ENCODE peak calls at places on chromosomes 12 and 14, in seven cellular contexts. J, B, O, X, V, N and A are unnamed samples.

GRCh38 chr14:97697772-97698171 is 900.6 kb downstream of the VRK1 start:
- DNase-seq in J (no peak), B (no peak), O (peak), X (no peak), V (no peak), N (no peak), A (peak)

GRCh38 chr14:92449404-92449975 is 64.1 kb upstream of the RIN3 start:
- DNase-seq in J (no peak), B (no peak), O (no peak), X (no peak), V (no peak), N (no peak), A (no peak)

GRCh38 chr12:99984271-99985128 is at the start of gene ANKS1B:
- DNase-seq in J (peak), B (peak), O (no peak), X (peak), V (peak), N (peak), A (peak)

GRCh38 chr12:96234591-96235496 is 40.7 kb downstream of the ELK3 start:
- DNase-seq in J (no peak), B (no peak), O (no peak), X (no peak), V (no peak), N (no peak), A (no peak)

GRCh38 chr14:52338282-52338681 is 24.2 kb downstream of the PTGER2 start:
- DNase-seq in J (no peak), B (no peak), O (no peak), X (no peak), V (no peak), N (no peak), A (peak)

GRCh38 chr12:64992641-64993040 is 128.5 kb downstream of the WIF1 start:
- DNase-seq in J (no peak), B (no peak), O (no peak), X (no peak), V (no peak), N (no peak), A (no peak)

GRCh38 chr12:22700126-22700525 is 75.2 kb downstream of the ETNK1 start:
- DNase-seq in J (no peak), B (no peak), O (no peak), X (no peak), V (no peak), N (no peak), A (no peak)

GRCh38 chr12:52148541-52149181 is 43.2 kb downstream of the KRT80 start:
- DNase-seq in J (peak), B (peak), O (no peak), X (peak), V (no peak), N (no peak), A (no peak)

GRCh38 chr12:129871991-129872969 is 31.5 kb downstream of the TMEM132D start:
- DNase-seq in J (peak), B (no peak), O (no peak), X (peak), V (peak), N (no peak), A (no peak)

GRCh38 chr14:68668531-68668930 is 124.3 kb downstream of the ZFP36L1 start:
- DNase-seq in J (no peak), B (no peak), O (no peak), X (no peak), V (no peak), N (no peak), A (no peak)

GRCh38 chr12:96534339-96534738 is 45.0 kb downstream of the CFAP54 start:
- DNase-seq in J (no peak), B (no peak), O (no peak), X (no peak), V (no peak), N (no peak), A (no peak)

GRCh38 chr12:52633383-52633782 is 15.0 kb upstream of the KRT73 start:
- DNase-seq in J (no peak), B (no peak), O (no peak), X (no peak), V (no peak), N (no peak), A (peak)

GRCh38 chr12:14065094-14065493 is 83.7 kb upstream of the GRIN2B start:
- DNase-seq in J (no peak), B (no peak), O (no peak), X (no peak), V (no peak), N (no peak), A (no peak)

GRCh38 chr12:48351022-48351708 is 446 bp upstream of the ZNF641 start:
- DNase-seq in J (peak), B (peak), O (no peak), X (peak), V (peak), N (peak), A (no peak)

GRCh38 chr14:21626491-21627230 is 8.1 kb downstream of the OR10G2 start:
- DNase-seq in J (no peak), B (no peak), O (no peak), X (no peak), V (no peak), N (no peak), A (no peak)

GRCh38 chr14:68018598-68018997 is 199.0 kb downstream of the RAD51B start:
- DNase-seq in J (no peak), B (no peak), O (no peak), X (no peak), V (no peak), N (no peak), A (no peak)

GRCh38 chr12:27635349-27635972 is 60.8 kb upstream of the REP15 start:
- DNase-seq in J (peak), B (no peak), O (no peak), X (peak), V (peak), N (no peak), A (no peak)

GRCh38 chr12:3218846-3219632 is 141.9 kb downstream of the TSPAN9 start:
- DNase-seq in J (no peak), B (no peak), O (no peak), X (peak), V (no peak), N (no peak), A (no peak)

GRCh38 chr12:6612247-6612646 is 5.1 kb upstream of the CHD4 start:
- DNase-seq in J (no peak), B (no peak), O (peak), X (no peak), V (no peak), N (no peak), A (peak)

GRCh38 chr12:81627336-81628189 is 131.6 kb downstream of the PPFIA2 start:
- DNase-seq in J (peak), B (no peak), O (no peak), X (peak), V (peak), N (peak), A (no peak)

GRCh38 chr12:18919826-18920511 is 182.1 kb downstream of the CAPZA3 start:
- DNase-seq in J (no peak), B (no peak), O (no peak), X (no peak), V (no peak), N (no peak), A (no peak)

GRCh38 chr12:113640837-113641236 is 169.2 kb upstream of the LHX5 start:
- DNase-seq in J (no peak), B (no peak), O (no peak), X (no peak), V (no peak), N (no peak), A (no peak)

GRCh38 chr14:54343276-54344121 is 53.3 kb upstream of the CDKN3 start:
- DNase-seq in J (no peak), B (no peak), O (no peak), X (peak), V (peak), N (peak), A (no peak)

GRCh38 chr12:12718853-12719252 is 1.7 kb downstream of the CDKN1B start:
- DNase-seq in J (no peak), B (no peak), O (no peak), X (peak), V (no peak), N (no peak), A (no peak)

GRCh38 chr12:46459111-46459510 is 86.5 kb upstream of the SLC38A2 start:
- DNase-seq in J (no peak), B (no peak), O (no peak), X (no peak), V (no peak), N (no peak), A (peak)

GRCh38 chr14:95480887-95481226 is 35.6 kb downstream of the SYNE3 start:
- DNase-seq in J (no peak), B (no peak), O (no peak), X (no peak), V (no peak), N (no peak), A (no peak)

GRCh38 chr12:89236748-89237428 is 115.4 kb downstream of the DUSP6 start:
- DNase-seq in J (no peak), B (no peak), O (no peak), X (no peak), V (no peak), N (no peak), A (no peak)

GRCh38 chr12:42084522-42084921 is 60.2 kb downstream of the GXYLT1 start:
- DNase-seq in J (no peak), B (no peak), O (no peak), X (no peak), V (no peak), N (no peak), A (no peak)

GRCh38 chr14:90513151-90514014 is 116.6 kb downstream of the CALM1 start:
- DNase-seq in J (peak), B (peak), O (no peak), X (peak), V (peak), N (peak), A (no peak)

GRCh38 chr14:55711171-55711811 is 131.3 kb downstream of the KTN1 start:
- DNase-seq in J (no peak), B (no peak), O (no peak), X (no peak), V (no peak), N (no peak), A (no peak)

GRCh38 chr14:59904184-59904583 is 15.8 kb upstream of the LRRC9 start:
- DNase-seq in J (no peak), B (no peak), O (no peak), X (no peak), V (no peak), N (no peak), A (no peak)

GRCh38 chr12:116601524-116601923 is 42.3 kb downstream of the MAP1LC3B2 start:
- DNase-seq in J (no peak), B (no peak), O (no peak), X (no peak), V (no peak), N (no peak), A (no peak)

GRCh38 chr12:92408072-92408900 is 262.6 kb upstream of the BTG1 start:
- DNase-seq in J (peak), B (peak), O (peak), X (peak), V (peak), N (no peak), A (peak)

GRCh38 chr14:56608682-56609081 is 29.1 kb downstream of the TMEM260 start:
- DNase-seq in J (no peak), B (no peak), O (no peak), X (peak), V (no peak), N (no peak), A (no peak)

GRCh38 chr12:96907681-96908163 is 665 bp downstream of the NEDD1 start:
- DNase-seq in J (no peak), B (no peak), O (no peak), X (peak), V (no peak), N (no peak), A (peak)